ENCODE peak calls at places on chromosomes 1 and 21, in six cellular contexts. One of them, this sample, is unnamed.

GRCh38 chr1:230335861-230336549 is 90.1 kb downstream of the PGBD5 start:
- DNase-seq in GM13977: no peak
- DNase-seq in Calu3: no peak
- DNase-seq in glutamatergic neuron: peak
- DNase-seq in fibroblast of pulmonary artery: peak
- DNase-seq in choroid plexus epithelial cell: peak
- DNase-seq in this sample: no peak

GRCh38 chr1:86823821-86824500 is 90.0 kb downstream of the SELENOF start:
- DNase-seq in GM13977: no peak
- DNase-seq in Calu3: no peak
- DNase-seq in glutamatergic neuron: no peak
- DNase-seq in fibroblast of pulmonary artery: no peak
- DNase-seq in choroid plexus epithelial cell: no peak
- DNase-seq in this sample: no peak

GRCh38 chr1:30419246-30419720 is 304.1 kb downstream of the MATN1 start:
- DNase-seq in GM13977: no peak
- DNase-seq in Calu3: no peak
- DNase-seq in glutamatergic neuron: no peak
- DNase-seq in fibroblast of pulmonary artery: no peak
- DNase-seq in choroid plexus epithelial cell: no peak
- DNase-seq in this sample: no peak

GRCh38 chr1:7888248-7889010 is 35.6 kb upstream of the UTS2 start:
- DNase-seq in GM13977: no peak
- DNase-seq in Calu3: no peak
- DNase-seq in glutamatergic neuron: no peak
- DNase-seq in fibroblast of pulmonary artery: peak
- DNase-seq in choroid plexus epithelial cell: peak
- DNase-seq in this sample: peak

GRCh38 chr1:153348511-153349362 is at the start of gene PGLYRP4:
- DNase-seq in GM13977: no peak
- DNase-seq in Calu3: no peak
- DNase-seq in glutamatergic neuron: no peak
- DNase-seq in fibroblast of pulmonary artery: no peak
- DNase-seq in choroid plexus epithelial cell: no peak
- DNase-seq in this sample: no peak

GRCh38 chr21:21101911-21102310 is 103.7 kb downstream of the NCAM2 start:
- DNase-seq in GM13977: no peak
- DNase-seq in Calu3: no peak
- DNase-seq in glutamatergic neuron: no peak
- DNase-seq in fibroblast of pulmonary artery: peak
- DNase-seq in choroid plexus epithelial cell: peak
- DNase-seq in this sample: peak

GRCh38 chr1:39394598-39394997 is 96.8 kb upstream of the BMP8A start:
- DNase-seq in GM13977: no peak
- DNase-seq in Calu3: peak
- DNase-seq in glutamatergic neuron: no peak
- DNase-seq in fibroblast of pulmonary artery: no peak
- DNase-seq in choroid plexus epithelial cell: no peak
- DNase-seq in this sample: no peak

GRCh38 chr1:28374297-28374696 is 4.8 kb downstream of the PHACTR4 start:
- DNase-seq in GM13977: no peak
- DNase-seq in Calu3: no peak
- DNase-seq in glutamatergic neuron: no peak
- DNase-seq in fibroblast of pulmonary artery: peak
- DNase-seq in choroid plexus epithelial cell: peak
- DNase-seq in this sample: peak

GRCh38 chr1:44810101-44810761 is 1.9 kb downstream of the BTBD19 start:
- DNase-seq in GM13977: no peak
- DNase-seq in Calu3: peak
- DNase-seq in glutamatergic neuron: peak
- DNase-seq in fibroblast of pulmonary artery: no peak
- DNase-seq in choroid plexus epithelial cell: peak
- DNase-seq in this sample: peak

GRCh38 chr1:230072296-230072695 is 5.3 kb downstream of the GALNT2 start:
- DNase-seq in GM13977: no peak
- DNase-seq in Calu3: no peak
- DNase-seq in glutamatergic neuron: no peak
- DNase-seq in fibroblast of pulmonary artery: no peak
- DNase-seq in choroid plexus epithelial cell: no peak
- DNase-seq in this sample: no peak

GRCh38 chr1:157104598-157105293 is 5.1 kb upstream of the ETV3L start:
- DNase-seq in GM13977: no peak
- DNase-seq in Calu3: no peak
- DNase-seq in glutamatergic neuron: no peak
- DNase-seq in fibroblast of pulmonary artery: no peak
- DNase-seq in choroid plexus epithelial cell: peak
- DNase-seq in this sample: peak

GRCh38 chr1:90534669-90535379 is 182.3 kb downstream of the BARHL2 start:
- DNase-seq in GM13977: no peak
- DNase-seq in Calu3: no peak
- DNase-seq in glutamatergic neuron: no peak
- DNase-seq in fibroblast of pulmonary artery: no peak
- DNase-seq in choroid plexus epithelial cell: no peak
- DNase-seq in this sample: no peak

GRCh38 chr21:36889401-36889800 is 77.1 kb downstream of the HLCS start:
- DNase-seq in GM13977: no peak
- DNase-seq in Calu3: no peak
- DNase-seq in glutamatergic neuron: no peak
- DNase-seq in fibroblast of pulmonary artery: peak
- DNase-seq in choroid plexus epithelial cell: no peak
- DNase-seq in this sample: peak

GRCh38 chr1:55534565-55535091 is 319.5 kb upstream of the USP24 start:
- DNase-seq in GM13977: no peak
- DNase-seq in Calu3: no peak
- DNase-seq in glutamatergic neuron: no peak
- DNase-seq in fibroblast of pulmonary artery: no peak
- DNase-seq in choroid plexus epithelial cell: no peak
- DNase-seq in this sample: no peak

GRCh38 chr1:243227596-243227995 is 27.5 kb downstream of the CEP170 start:
- DNase-seq in GM13977: no peak
- DNase-seq in Calu3: no peak
- DNase-seq in glutamatergic neuron: no peak
- DNase-seq in fibroblast of pulmonary artery: no peak
- DNase-seq in choroid plexus epithelial cell: no peak
- DNase-seq in this sample: no peak

GRCh38 chr1:97832490-97832889 is 88.3 kb downstream of the DPYD start:
- DNase-seq in GM13977: no peak
- DNase-seq in Calu3: no peak
- DNase-seq in glutamatergic neuron: peak
- DNase-seq in fibroblast of pulmonary artery: peak
- DNase-seq in choroid plexus epithelial cell: peak
- DNase-seq in this sample: peak

GRCh38 chr1:166910396-166910994 is 34.4 kb upstream of the TADA1 start:
- DNase-seq in GM13977: peak
- DNase-seq in Calu3: peak
- DNase-seq in glutamatergic neuron: peak
- DNase-seq in fibroblast of pulmonary artery: peak
- DNase-seq in choroid plexus epithelial cell: peak
- DNase-seq in this sample: peak

GRCh38 chr1:47030170-47030805 is 6.8 kb downstream of the CYP4X1 start:
- DNase-seq in GM13977: no peak
- DNase-seq in Calu3: no peak
- DNase-seq in glutamatergic neuron: no peak
- DNase-seq in fibroblast of pulmonary artery: peak
- DNase-seq in choroid plexus epithelial cell: peak
- DNase-seq in this sample: peak

GRCh38 chr1:36881541-36881940 is 152.8 kb downstream of the GRIK3 start:
- DNase-seq in GM13977: no peak
- DNase-seq in Calu3: no peak
- DNase-seq in glutamatergic neuron: no peak
- DNase-seq in fibroblast of pulmonary artery: no peak
- DNase-seq in choroid plexus epithelial cell: no peak
- DNase-seq in this sample: no peak

GRCh38 chr1:203954788-203955552 is 93.6 kb downstream of the SNRPE start:
- DNase-seq in GM13977: no peak
- DNase-seq in Calu3: no peak
- DNase-seq in glutamatergic neuron: no peak
- DNase-seq in fibroblast of pulmonary artery: peak
- DNase-seq in choroid plexus epithelial cell: peak
- DNase-seq in this sample: no peak

GRCh38 chr1:194194724-194195123 is 1008.3 kb upstream of the B3GALT2 start:
- DNase-seq in GM13977: no peak
- DNase-seq in Calu3: no peak
- DNase-seq in glutamatergic neuron: no peak
- DNase-seq in fibroblast of pulmonary artery: no peak
- DNase-seq in choroid plexus epithelial cell: no peak
- DNase-seq in this sample: peak

GRCh38 chr1:245154429-245155185 is at the start of gene KIF26B:
- DNase-seq in GM13977: peak
- DNase-seq in Calu3: peak
- DNase-seq in glutamatergic neuron: peak
- DNase-seq in fibroblast of pulmonary artery: peak
- DNase-seq in choroid plexus epithelial cell: peak
- DNase-seq in this sample: peak

GRCh38 chr1:245153645-245154428 is 948 bp upstream of the KIF26B start:
- DNase-seq in GM13977: peak
- DNase-seq in Calu3: peak
- DNase-seq in glutamatergic neuron: peak
- DNase-seq in fibroblast of pulmonary artery: no peak
- DNase-seq in choroid plexus epithelial cell: peak
- DNase-seq in this sample: peak

GRCh38 chr1:245155186-245156040 is 628 bp downstream of the KIF26B start:
- DNase-seq in GM13977: peak
- DNase-seq in Calu3: peak
- DNase-seq in glutamatergic neuron: peak
- DNase-seq in fibroblast of pulmonary artery: peak
- DNase-seq in choroid plexus epithelial cell: peak
- DNase-seq in this sample: peak

GRCh38 chr1:245156041-245156735 is 1.4 kb downstream of the KIF26B start:
- DNase-seq in GM13977: peak
- DNase-seq in Calu3: peak
- DNase-seq in glutamatergic neuron: peak
- DNase-seq in fibroblast of pulmonary artery: peak
- DNase-seq in choroid plexus epithelial cell: peak
- DNase-seq in this sample: peak

DNA sequence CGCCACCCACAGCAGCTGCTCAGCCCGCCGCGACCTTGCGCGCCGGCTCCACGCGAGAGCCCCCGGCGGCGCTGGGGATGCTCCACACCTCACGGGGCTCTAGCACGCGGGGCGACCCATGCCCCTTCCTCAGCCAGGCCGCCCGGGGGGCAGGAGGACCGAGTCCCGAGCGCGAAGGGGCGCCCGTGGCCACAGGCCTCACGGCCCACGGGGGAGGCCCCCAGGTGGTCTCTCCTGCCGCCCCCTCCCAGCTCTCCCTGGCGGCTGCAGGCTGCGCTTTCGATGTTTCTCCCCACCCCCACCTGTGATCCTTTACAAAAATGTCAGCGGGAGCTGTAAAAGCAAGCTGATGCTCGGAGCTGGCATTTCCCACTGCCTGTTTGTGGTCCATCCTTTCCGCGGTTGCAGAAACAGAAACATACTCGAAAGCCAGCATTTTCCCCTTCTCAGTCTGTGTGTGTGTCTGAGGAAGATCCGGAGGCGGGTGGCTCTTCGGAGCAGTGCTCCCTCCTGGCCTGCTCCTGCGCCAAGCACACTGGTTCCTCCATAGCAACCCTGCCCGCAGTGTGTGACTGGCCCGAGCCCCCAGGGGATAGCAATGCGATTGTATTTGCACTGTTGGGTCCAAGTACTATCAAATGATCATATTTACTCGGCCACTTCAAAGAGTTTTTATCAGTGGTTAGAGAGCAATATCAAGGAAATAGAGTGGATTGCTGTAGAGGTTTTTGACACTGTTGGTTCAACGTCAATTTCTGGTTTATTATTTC is 2.1 kb downstream of the KIF26B start:
- DNase-seq in GM13977: peak
- DNase-seq in Calu3: peak
- DNase-seq in glutamatergic neuron: peak
- DNase-seq in fibroblast of pulmonary artery: peak
- DNase-seq in choroid plexus epithelial cell: peak
- DNase-seq in this sample: peak
- TF ChIP-seq CTCF in GM13977: no peak
- TF ChIP-seq CTCF in Calu3: no peak
- TF ChIP-seq CTCF in glutamatergic neuron: peak
- TF ChIP-seq CTCF in fibroblast of pulmonary artery: no peak
- TF ChIP-seq CTCF in choroid plexus epithelial cell: no peak
- TF ChIP-seq CTCF in this sample: no peak

GRCh38 chr1:109488201-109488600 is 4.5 kb downstream of the ATXN7L2 start:
- DNase-seq in GM13977: no peak
- DNase-seq in Calu3: no peak
- DNase-seq in glutamatergic neuron: no peak
- DNase-seq in fibroblast of pulmonary artery: no peak
- DNase-seq in choroid plexus epithelial cell: peak
- DNase-seq in this sample: no peak
- TF ChIP-seq CTCF in GM13977: no peak
- TF ChIP-seq CTCF in Calu3: no peak
- TF ChIP-seq CTCF in glutamatergic neuron: no peak
- TF ChIP-seq CTCF in fibroblast of pulmonary artery: peak
- TF ChIP-seq CTCF in choroid plexus epithelial cell: peak
- TF ChIP-seq CTCF in this sample: no peak

GRCh38 chr1:172612478-172612877 is 46.4 kb upstream of the FASLG start:
- DNase-seq in GM13977: no peak
- DNase-seq in Calu3: no peak
- DNase-seq in glutamatergic neuron: no peak
- DNase-seq in fibroblast of pulmonary artery: no peak
- DNase-seq in choroid plexus epithelial cell: no peak
- DNase-seq in this sample: no peak

GRCh38 chr1:172613294-172613693 is 45.6 kb upstream of the FASLG start:
- DNase-seq in GM13977: no peak
- DNase-seq in Calu3: no peak
- DNase-seq in glutamatergic neuron: no peak
- DNase-seq in fibroblast of pulmonary artery: peak
- DNase-seq in choroid plexus epithelial cell: peak
- DNase-seq in this sample: no peak

GRCh38 chr1:172607145-172607544 is 51.8 kb upstream of the FASLG start:
- DNase-seq in GM13977: no peak
- DNase-seq in Calu3: no peak
- DNase-seq in glutamatergic neuron: no peak
- DNase-seq in fibroblast of pulmonary artery: no peak
- DNase-seq in choroid plexus epithelial cell: no peak
- DNase-seq in this sample: no peak

GRCh38 chr1:172608098-172608601 is 50.8 kb upstream of the FASLG start:
- DNase-seq in GM13977: no peak
- DNase-seq in Calu3: no peak
- DNase-seq in glutamatergic neuron: no peak
- DNase-seq in fibroblast of pulmonary artery: no peak
- DNase-seq in choroid plexus epithelial cell: no peak
- DNase-seq in this sample: no peak

GRCh38 chr1:172609528-172609927 is 49.4 kb upstream of the FASLG start:
- DNase-seq in GM13977: no peak
- DNase-seq in Calu3: no peak
- DNase-seq in glutamatergic neuron: no peak
- DNase-seq in fibroblast of pulmonary artery: peak
- DNase-seq in choroid plexus epithelial cell: peak
- DNase-seq in this sample: peak
- TF ChIP-seq CTCF in GM13977: peak
- TF ChIP-seq CTCF in Calu3: peak
- TF ChIP-seq CTCF in glutamatergic neuron: no peak
- TF ChIP-seq CTCF in fibroblast of pulmonary artery: peak
- TF ChIP-seq CTCF in choroid plexus epithelial cell: peak
- TF ChIP-seq CTCF in this sample: peak

GRCh38 chr1:13697738-13698137 is 2.2 kb upstream of the PRDM2 start:
- DNase-seq in GM13977: no peak
- DNase-seq in Calu3: no peak
- DNase-seq in glutamatergic neuron: no peak
- DNase-seq in fibroblast of pulmonary artery: no peak
- DNase-seq in choroid plexus epithelial cell: no peak
- DNase-seq in this sample: no peak
- TF ChIP-seq CTCF in GM13977: peak
- TF ChIP-seq CTCF in Calu3: no peak
- TF ChIP-seq CTCF in glutamatergic neuron: no peak
- TF ChIP-seq CTCF in fibroblast of pulmonary artery: no peak
- TF ChIP-seq CTCF in choroid plexus epithelial cell: peak
- TF ChIP-seq CTCF in this sample: no peak